ENCODE peak calls at places on chromosomes 4 and X, in six cellular contexts. One of them, this sample, is unnamed.

GRCh38 chr4:99383833-99384392 is 31.4 kb upstream of the ADH1C start:
- DNase-seq in fibroblast of lung: peak
- DNase-seq in ascending aorta: peak
- DNase-seq in heart left ventricle: peak
- DNase-seq in adrenal gland: peak
- DNase-seq in bronchial epithelial cell: peak
- DNase-seq in this sample: no peak

GRCh38 chrX:110964761-110965160 is 131.2 kb upstream of the PAK3 start:
- DNase-seq in fibroblast of lung: no peak
- DNase-seq in ascending aorta: no peak
- DNase-seq in heart left ventricle: no peak
- DNase-seq in adrenal gland: no peak
- DNase-seq in bronchial epithelial cell: no peak
- DNase-seq in this sample: no peak

GRCh38 chr4:118772149-118773081 is 63.5 kb downstream of the SEC24D start:
- DNase-seq in fibroblast of lung: peak
- DNase-seq in ascending aorta: no peak
- DNase-seq in heart left ventricle: no peak
- DNase-seq in adrenal gland: no peak
- DNase-seq in bronchial epithelial cell: peak
- DNase-seq in this sample: peak

GRCh38 chr4:165410214-165410613 is 31.4 kb downstream of the CPE start:
- DNase-seq in fibroblast of lung: no peak
- DNase-seq in ascending aorta: no peak
- DNase-seq in heart left ventricle: no peak
- DNase-seq in adrenal gland: no peak
- DNase-seq in bronchial epithelial cell: no peak
- DNase-seq in this sample: no peak

GRCh38 chr4:34323549-34324325 is 1920.6 kb downstream of the ARAP2 start:
- DNase-seq in fibroblast of lung: peak
- DNase-seq in ascending aorta: no peak
- DNase-seq in heart left ventricle: no peak
- DNase-seq in adrenal gland: no peak
- DNase-seq in bronchial epithelial cell: peak
- DNase-seq in this sample: no peak

GRCh38 chr4:138851626-138852443 is 163.7 kb upstream of the NOCT start:
- DNase-seq in fibroblast of lung: no peak
- DNase-seq in ascending aorta: no peak
- DNase-seq in heart left ventricle: no peak
- DNase-seq in adrenal gland: no peak
- DNase-seq in bronchial epithelial cell: peak
- DNase-seq in this sample: no peak

GRCh38 chr4:108010167-108010566 is 20.5 kb downstream of the HADH start:
- DNase-seq in fibroblast of lung: peak
- DNase-seq in ascending aorta: no peak
- DNase-seq in heart left ventricle: no peak
- DNase-seq in adrenal gland: no peak
- DNase-seq in bronchial epithelial cell: peak
- DNase-seq in this sample: no peak

GRCh38 chr4:110119347-110119746 is 79.1 kb downstream of the ELOVL6 start:
- DNase-seq in fibroblast of lung: no peak
- DNase-seq in ascending aorta: no peak
- DNase-seq in heart left ventricle: no peak
- DNase-seq in adrenal gland: no peak
- DNase-seq in bronchial epithelial cell: peak
- DNase-seq in this sample: peak

GRCh38 chr4:147709999-147710398 is 21.9 kb upstream of the ARHGAP10 start:
- DNase-seq in fibroblast of lung: peak
- DNase-seq in ascending aorta: no peak
- DNase-seq in heart left ventricle: no peak
- DNase-seq in adrenal gland: no peak
- DNase-seq in bronchial epithelial cell: no peak
- DNase-seq in this sample: no peak

GRCh38 chrX:132071260-132071659 is 48.2 kb downstream of the STK26 start:
- DNase-seq in fibroblast of lung: peak
- DNase-seq in ascending aorta: no peak
- DNase-seq in heart left ventricle: no peak
- DNase-seq in adrenal gland: no peak
- DNase-seq in bronchial epithelial cell: peak
- DNase-seq in this sample: no peak

GRCh38 chrX:149495573-149496071 is 9.5 kb downstream of the IDS start:
- DNase-seq in fibroblast of lung: peak
- DNase-seq in ascending aorta: peak
- DNase-seq in heart left ventricle: no peak
- DNase-seq in adrenal gland: peak
- DNase-seq in bronchial epithelial cell: peak
- DNase-seq in this sample: no peak

GRCh38 chr4:102388636-102389035 is 43.4 kb upstream of the SLC39A8 start:
- DNase-seq in fibroblast of lung: no peak
- DNase-seq in ascending aorta: no peak
- DNase-seq in heart left ventricle: no peak
- DNase-seq in adrenal gland: no peak
- DNase-seq in bronchial epithelial cell: peak
- DNase-seq in this sample: no peak

GRCh38 chr4:169268951-169269781 is 1.6 kb downstream of the SH3RF1 start:
- DNase-seq in fibroblast of lung: peak
- DNase-seq in ascending aorta: peak
- DNase-seq in heart left ventricle: no peak
- DNase-seq in adrenal gland: peak
- DNase-seq in bronchial epithelial cell: peak
- DNase-seq in this sample: no peak

GRCh38 chr4:116480486-116480990 is 604.8 kb downstream of the TRAM1L1 start:
- DNase-seq in fibroblast of lung: no peak
- DNase-seq in ascending aorta: no peak
- DNase-seq in heart left ventricle: no peak
- DNase-seq in adrenal gland: no peak
- DNase-seq in bronchial epithelial cell: no peak
- DNase-seq in this sample: no peak

GRCh38 chr4:9762823-9763475 is 18.5 kb upstream of the DRD5 start:
- DNase-seq in fibroblast of lung: peak
- DNase-seq in ascending aorta: peak
- DNase-seq in heart left ventricle: no peak
- DNase-seq in adrenal gland: peak
- DNase-seq in bronchial epithelial cell: peak
- DNase-seq in this sample: peak

GRCh38 chrX:16002185-16002584 is 121.2 kb upstream of the GRPR start:
- DNase-seq in fibroblast of lung: no peak
- DNase-seq in ascending aorta: no peak
- DNase-seq in heart left ventricle: no peak
- DNase-seq in adrenal gland: no peak
- DNase-seq in bronchial epithelial cell: peak
- DNase-seq in this sample: no peak

GRCh38 chrX:154417157-154417556 is 5.8 kb downstream of the TAFAZZIN start:
- DNase-seq in fibroblast of lung: no peak
- DNase-seq in ascending aorta: no peak
- DNase-seq in heart left ventricle: no peak
- DNase-seq in adrenal gland: no peak
- DNase-seq in bronchial epithelial cell: no peak
- DNase-seq in this sample: no peak

GRCh38 chr4:178296669-178297068 is 854.4 kb upstream of the AGA start:
- DNase-seq in fibroblast of lung: no peak
- DNase-seq in ascending aorta: no peak
- DNase-seq in heart left ventricle: no peak
- DNase-seq in adrenal gland: no peak
- DNase-seq in bronchial epithelial cell: no peak
- DNase-seq in this sample: no peak

GRCh38 chr4:183035726-183036415 is 63.2 kb upstream of the WWC2 start:
- DNase-seq in fibroblast of lung: no peak
- DNase-seq in ascending aorta: no peak
- DNase-seq in heart left ventricle: no peak
- DNase-seq in adrenal gland: no peak
- DNase-seq in bronchial epithelial cell: no peak
- DNase-seq in this sample: no peak

GRCh38 chrX:75582511-75582910 is 59.7 kb upstream of the ZDHHC15 start:
- DNase-seq in fibroblast of lung: no peak
- DNase-seq in ascending aorta: no peak
- DNase-seq in heart left ventricle: no peak
- DNase-seq in adrenal gland: no peak
- DNase-seq in bronchial epithelial cell: no peak
- DNase-seq in this sample: no peak

GRCh38 chr4:7461171-7461570 is 26.4 kb upstream of the PSAPL1 start:
- DNase-seq in fibroblast of lung: no peak
- DNase-seq in ascending aorta: no peak
- DNase-seq in heart left ventricle: no peak
- DNase-seq in adrenal gland: no peak
- DNase-seq in bronchial epithelial cell: no peak
- DNase-seq in this sample: no peak

GRCh38 chr4:99383381-99383780 is 30.8 kb upstream of the ADH1C start:
- DNase-seq in fibroblast of lung: no peak
- DNase-seq in ascending aorta: no peak
- DNase-seq in heart left ventricle: no peak
- DNase-seq in adrenal gland: no peak
- DNase-seq in bronchial epithelial cell: no peak
- DNase-seq in this sample: no peak

GRCh38 chr4:73142995-73143547 is 73.6 kb upstream of the COX18 start:
- DNase-seq in fibroblast of lung: peak
- DNase-seq in ascending aorta: no peak
- DNase-seq in heart left ventricle: no peak
- DNase-seq in adrenal gland: no peak
- DNase-seq in bronchial epithelial cell: peak
- DNase-seq in this sample: no peak
- TF ChIP-seq CTCF in fibroblast of lung: no peak
- TF ChIP-seq CTCF in ascending aorta: no peak
- TF ChIP-seq CTCF in heart left ventricle: no peak
- TF ChIP-seq CTCF in adrenal gland: no peak
- TF ChIP-seq CTCF in bronchial epithelial cell: no peak
- TF ChIP-seq CTCF in this sample: no peak

GRCh38 chr4:186148335-186148975 is 42.9 kb upstream of the CYP4V2 start:
- DNase-seq in fibroblast of lung: no peak
- DNase-seq in ascending aorta: no peak
- DNase-seq in heart left ventricle: no peak
- DNase-seq in adrenal gland: no peak
- DNase-seq in bronchial epithelial cell: no peak
- DNase-seq in this sample: no peak

GRCh38 chr4:186146443-186146842 is 41.9 kb downstream of the FAM149A start:
- DNase-seq in fibroblast of lung: no peak
- DNase-seq in ascending aorta: no peak
- DNase-seq in heart left ventricle: no peak
- DNase-seq in adrenal gland: no peak
- DNase-seq in bronchial epithelial cell: no peak
- DNase-seq in this sample: no peak

GRCh38 chr4:186149872-186150271 is 41.5 kb upstream of the CYP4V2 start:
- DNase-seq in fibroblast of lung: peak
- DNase-seq in ascending aorta: peak
- DNase-seq in heart left ventricle: peak
- DNase-seq in adrenal gland: peak
- DNase-seq in bronchial epithelial cell: no peak
- DNase-seq in this sample: no peak

GRCh38 chr4:186144596-186145569 is 40.4 kb downstream of the FAM149A start:
- DNase-seq in fibroblast of lung: peak
- DNase-seq in ascending aorta: peak
- DNase-seq in heart left ventricle: peak
- DNase-seq in adrenal gland: peak
- DNase-seq in bronchial epithelial cell: peak
- DNase-seq in this sample: peak

GRCh38 chr4:186144180-186144579 is 39.7 kb downstream of the FAM149A start:
- DNase-seq in fibroblast of lung: peak
- DNase-seq in ascending aorta: no peak
- DNase-seq in heart left ventricle: no peak
- DNase-seq in adrenal gland: peak
- DNase-seq in bronchial epithelial cell: peak
- DNase-seq in this sample: peak
- TF ChIP-seq CTCF in fibroblast of lung: peak
- TF ChIP-seq CTCF in ascending aorta: no peak
- TF ChIP-seq CTCF in heart left ventricle: no peak
- TF ChIP-seq CTCF in adrenal gland: no peak
- TF ChIP-seq CTCF in bronchial epithelial cell: peak
- TF ChIP-seq CTCF in this sample: no peak

DNA sequence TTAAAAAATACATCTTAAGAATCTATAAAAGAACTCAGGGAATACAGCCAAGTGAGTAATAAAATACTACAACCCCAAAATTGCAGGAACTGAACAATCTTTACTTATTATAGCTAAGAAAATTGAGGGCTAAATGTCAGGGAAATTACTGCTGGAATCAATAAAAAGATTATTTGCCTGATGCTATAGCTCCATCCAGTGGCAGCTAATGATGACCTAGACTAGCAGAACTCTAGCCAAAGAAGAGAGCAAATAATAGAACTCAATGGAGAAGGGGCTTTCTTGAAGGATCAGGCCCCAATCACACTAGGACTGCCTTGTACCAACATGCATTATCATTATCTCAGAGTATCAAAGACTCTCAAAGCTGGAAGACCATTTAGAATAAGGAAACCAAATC is 85.0 kb upstream of the FAM241A start:
- DNase-seq in fibroblast of lung: peak
- DNase-seq in ascending aorta: no peak
- DNase-seq in heart left ventricle: no peak
- DNase-seq in adrenal gland: no peak
- DNase-seq in bronchial epithelial cell: peak
- DNase-seq in this sample: peak
- TF ChIP-seq CTCF in fibroblast of lung: peak
- TF ChIP-seq CTCF in ascending aorta: no peak
- TF ChIP-seq CTCF in heart left ventricle: no peak
- TF ChIP-seq CTCF in adrenal gland: no peak
- TF ChIP-seq CTCF in bronchial epithelial cell: peak
- TF ChIP-seq CTCF in this sample: no peak

GRCh38 chr4:74037076-74037475 is 1.4 kb downstream of the CXCL3 start:
- DNase-seq in fibroblast of lung: no peak
- DNase-seq in ascending aorta: no peak
- DNase-seq in heart left ventricle: no peak
- DNase-seq in adrenal gland: no peak
- DNase-seq in bronchial epithelial cell: no peak
- DNase-seq in this sample: peak
- TF ChIP-seq CTCF in fibroblast of lung: no peak
- TF ChIP-seq CTCF in ascending aorta: no peak
- TF ChIP-seq CTCF in heart left ventricle: no peak
- TF ChIP-seq CTCF in adrenal gland: no peak
- TF ChIP-seq CTCF in bronchial epithelial cell: no peak
- TF ChIP-seq CTCF in this sample: no peak

GRCh38 chr4:3765271-3766206 is 646 bp upstream of the ADRA2C start:
- DNase-seq in fibroblast of lung: peak
- DNase-seq in ascending aorta: peak
- DNase-seq in heart left ventricle: no peak
- DNase-seq in adrenal gland: peak
- DNase-seq in bronchial epithelial cell: peak
- DNase-seq in this sample: peak
- TF ChIP-seq CTCF in fibroblast of lung: no peak
- TF ChIP-seq CTCF in ascending aorta: no peak
- TF ChIP-seq CTCF in heart left ventricle: no peak
- TF ChIP-seq CTCF in adrenal gland: no peak
- TF ChIP-seq CTCF in bronchial epithelial cell: no peak
- TF ChIP-seq CTCF in this sample: no peak

GRCh38 chr4:184166736-184167135 is 50.9 kb downstream of the ENPP6 start:
- DNase-seq in fibroblast of lung: no peak
- DNase-seq in ascending aorta: no peak
- DNase-seq in heart left ventricle: no peak
- DNase-seq in adrenal gland: no peak
- DNase-seq in bronchial epithelial cell: no peak
- DNase-seq in this sample: no peak
- TF ChIP-seq CTCF in fibroblast of lung: no peak
- TF ChIP-seq CTCF in ascending aorta: no peak
- TF ChIP-seq CTCF in heart left ventricle: no peak
- TF ChIP-seq CTCF in adrenal gland: no peak
- TF ChIP-seq CTCF in bronchial epithelial cell: no peak
- TF ChIP-seq CTCF in this sample: no peak

GRCh38 chrX:19017271-19017670 is 33.4 kb upstream of the PHKA2 start:
- DNase-seq in fibroblast of lung: peak
- DNase-seq in ascending aorta: no peak
- DNase-seq in heart left ventricle: no peak
- DNase-seq in adrenal gland: peak
- DNase-seq in bronchial epithelial cell: peak
- DNase-seq in this sample: peak
- TF ChIP-seq CTCF in fibroblast of lung: peak
- TF ChIP-seq CTCF in ascending aorta: peak
- TF ChIP-seq CTCF in heart left ventricle: peak
- TF ChIP-seq CTCF in adrenal gland: peak
- TF ChIP-seq CTCF in bronchial epithelial cell: peak
- TF ChIP-seq CTCF in this sample: no peak